ENCODE peak calls at places on chromosomes 12 and 14, in five cellular contexts. Z is adrenal gland, A is HepG2, M is ovary, P is testis. V is an unnamed sample.

GRCh38 chr12:95116773-95117172 is 43.4 kb upstream of the NR2C1 start:
- DNase-seq in Z (no peak), A (no peak), M (no peak), P (no peak), V (no peak)

GRCh38 chr12:1373887-1374286 is 220.5 kb downstream of the FBXL14 start:
- DNase-seq in Z (no peak), A (no peak), M (no peak), P (no peak), V (no peak)

GRCh38 chr12:107598906-107599305 is 86.7 kb upstream of the PWP1 start:
- DNase-seq in Z (no peak), A (no peak), M (no peak), P (no peak), V (no peak)

GRCh38 chr14:83085725-83086124 is 1552.1 kb upstream of the SEL1L start:
- DNase-seq in Z (no peak), A (no peak), M (no peak), P (no peak), V (no peak)

GRCh38 chr14:98189521-98189920 is 1082.5 kb downstream of the BCL11B start:
- DNase-seq in Z (no peak), A (no peak), M (no peak), P (no peak), V (no peak)

GRCh38 chr12:112852810-112853209 is 54.0 kb upstream of the OAS1 start:
- DNase-seq in Z (no peak), A (no peak), M (no peak), P (no peak), V (no peak)

GRCh38 chr14:70808023-70808401 is 1.3 kb downstream of the MAP3K9 start:
- DNase-seq in Z (no peak), A (peak; percentile 47), M (no peak), P (no peak), V (no peak)

GRCh38 chr14:61322011-61322798 is 826 bp downstream of the PRKCH start:
- DNase-seq in Z (peak; percentile 29), A (no peak), M (peak; percentile 22), P (no peak), V (peak; percentile 75)

GRCh38 chr14:69828879-69829278 is 31.8 kb upstream of the SLC10A1 start:
- DNase-seq in Z (no peak), A (no peak), M (no peak), P (no peak), V (no peak)

GRCh38 chr12:9334026-9334692 is 126.0 kb upstream of the PZP start:
- DNase-seq in Z (no peak), A (peak; percentile 27), M (no peak), P (no peak), V (no peak)

GRCh38 chr12:107749094-107749493 is 11.8 kb downstream of the PRDM4 start:
- DNase-seq in Z (no peak), A (no peak), M (no peak), P (no peak), V (no peak)

GRCh38 chr12:148676-149416 is 65.1 kb downstream of the SLC6A12 start:
- DNase-seq in Z (no peak), A (no peak), M (no peak), P (no peak), V (no peak)

DNA sequence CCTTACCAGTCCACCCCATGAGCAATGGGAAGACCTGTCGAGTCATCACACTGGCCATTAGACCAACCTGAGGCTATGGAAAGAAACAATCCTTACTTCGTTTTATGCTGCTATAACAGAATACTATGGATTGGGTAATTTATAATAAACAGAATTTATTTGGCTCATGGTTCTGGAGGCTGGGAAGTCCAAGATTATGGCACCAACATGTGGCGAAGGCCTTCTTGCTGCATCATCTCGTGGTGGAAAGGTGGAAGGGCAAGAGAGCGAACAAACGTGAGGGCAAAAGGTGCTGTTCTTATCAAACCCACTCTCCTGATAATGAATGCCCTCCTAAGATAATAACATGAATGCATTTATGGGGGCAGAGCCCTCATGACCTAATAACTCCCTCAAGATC is 9.6 kb upstream of the SPTB start:
- DNase-seq in Z (no peak), A (no peak), M (no peak), P (no peak), V (no peak)
- H3K27me3 ChIP-seq in Z (peaks cover 9% of the 10 kb centered on the region), A (no peaks in the 10 kb centered on the region), M (no peaks in the 10 kb centered on the region), P (no peaks in the 10 kb centered on the region), V (peaks cover 6% of the 10 kb centered on the region)

GRCh38 chr14:87816421-87816820 is 176.6 kb downstream of the GALC start:
- DNase-seq in Z (no peak), A (no peak), M (no peak), P (no peak), V (no peak)
- TF ChIP-seq POLR2A in Z (no peak), A (no peak), M (no peak), P (no peak), V (no peak)

GRCh38 chr12:123889000-123889399 is 83.6 kb downstream of the CCDC92 start:
- DNase-seq in Z (no peak), A (no peak), M (no peak), P (no peak), V (no peak)
- H3K27me3 ChIP-seq in Z (peaks cover 6% of the 10 kb centered on the region), A (peaks cover 81% of the 10 kb centered on the region), M (no peaks in the 10 kb centered on the region), P (no peaks in the 10 kb centered on the region), V (no peaks in the 10 kb centered on the region)

DNA sequence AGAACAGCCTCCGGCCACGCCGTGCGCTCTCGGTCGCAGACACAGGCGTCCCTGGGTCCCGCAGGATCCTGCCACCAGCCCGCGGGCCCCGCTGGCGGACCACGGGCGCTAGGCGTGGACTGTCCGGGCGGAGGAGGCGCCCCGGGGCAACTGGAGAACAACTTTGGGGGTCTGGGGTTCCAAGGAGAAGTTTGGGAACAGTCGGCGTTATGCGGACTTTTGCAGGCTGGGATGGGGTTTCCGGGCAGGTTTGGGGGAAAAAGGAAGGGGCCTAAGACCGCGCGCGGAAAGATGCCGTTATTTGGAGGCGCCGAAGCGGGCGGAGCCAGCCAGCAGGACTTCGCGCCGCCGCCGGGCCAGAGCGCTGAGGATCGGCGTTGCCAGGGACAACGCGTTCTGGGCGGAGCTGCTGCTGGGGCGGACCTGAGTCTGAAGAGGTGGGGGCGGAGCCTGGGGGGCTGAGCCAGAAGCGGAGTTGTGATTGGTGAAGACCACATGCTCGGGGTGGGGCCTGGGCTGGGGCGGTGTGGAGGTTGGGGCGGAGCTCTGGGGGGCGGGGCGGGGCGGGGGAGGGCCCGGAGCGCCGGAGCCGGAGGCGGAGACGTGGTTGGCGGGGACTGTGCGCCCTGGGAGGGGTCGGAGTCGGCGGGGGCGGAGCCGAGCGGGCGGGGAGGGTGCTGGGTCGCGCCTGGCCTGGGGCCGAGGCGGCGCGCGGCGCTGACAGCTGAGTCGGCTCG is at the start of gene CYP46A1:
- DNase-seq in Z (peak; percentile 100), A (peak; percentile 94), M (peak; percentile 100), P (peak; percentile 100), V (peak; percentile 100)
- TF ChIP-seq POLR2A in Z (no peak), A (peak; percentile 54), M (peak; percentile 41), P (no peak), V (no peak)

DNA sequence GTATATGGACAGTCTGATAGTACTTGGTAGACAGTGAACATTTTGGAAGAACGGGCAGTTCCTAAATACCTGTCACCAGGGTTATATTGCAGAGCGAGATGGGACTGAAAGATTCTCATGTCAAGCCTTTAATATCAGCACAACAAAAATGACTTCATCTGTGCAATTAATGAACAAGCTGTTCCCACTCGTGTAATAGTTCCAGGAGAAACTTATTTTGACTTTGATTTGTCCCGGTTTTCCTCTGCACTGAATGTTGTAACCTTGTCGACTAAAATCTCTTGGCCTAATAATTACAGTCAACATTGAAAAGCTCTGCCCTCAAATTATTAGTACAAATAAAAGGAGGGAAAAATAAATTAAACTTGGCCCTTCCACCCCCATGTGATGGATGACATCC is 79.5 kb downstream of the WASHC3 start:
- DNase-seq in Z (no peak), A (no peak), M (no peak), P (no peak), V (no peak)
- H3K27me3 ChIP-seq in Z (no peaks in the 10 kb centered on the region), A (peaks cover 4% of the 10 kb centered on the region), M (no peaks in the 10 kb centered on the region), P (no peaks in the 10 kb centered on the region), V (no peaks in the 10 kb centered on the region)

DNA sequence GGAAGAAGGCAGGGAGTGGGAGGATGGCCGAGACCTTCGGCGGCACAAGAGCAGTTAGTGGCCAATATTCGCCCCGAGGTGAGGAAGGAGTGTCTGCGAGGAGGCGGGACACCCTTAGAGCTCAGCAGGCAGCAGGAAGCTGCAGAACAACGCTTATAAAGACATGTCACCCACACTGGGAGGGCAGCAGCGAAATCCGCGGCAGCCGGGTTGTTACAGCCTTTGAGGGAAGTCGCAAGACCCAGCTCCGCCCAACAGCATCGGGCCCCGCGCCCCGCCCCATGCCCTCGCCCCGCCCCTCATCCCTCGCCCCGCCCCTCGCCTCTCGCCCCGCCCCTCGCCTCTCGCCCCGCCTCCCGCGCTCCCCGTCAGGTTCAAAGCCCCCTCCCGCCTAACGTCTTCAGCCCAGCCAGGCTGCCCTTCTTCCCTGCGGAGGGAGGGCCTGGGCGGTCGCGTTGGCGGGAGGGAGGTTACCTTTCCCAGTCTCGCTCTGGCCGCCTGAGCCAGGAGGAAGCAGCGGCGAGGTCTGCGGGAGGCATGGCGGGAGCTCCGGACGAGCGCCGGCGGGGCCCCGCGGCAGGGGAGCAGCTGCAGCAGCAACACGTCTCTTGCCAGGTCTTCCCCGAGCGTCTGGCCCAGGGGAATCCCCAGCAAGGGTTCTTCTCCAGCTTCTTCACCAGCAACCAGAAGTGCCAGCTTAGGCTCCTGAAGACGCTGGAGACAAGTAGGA is at the start of gene ATP23:
- DNase-seq in Z (peak; percentile 94), A (peak; percentile 84), M (peak; percentile 94), P (peak; percentile 93), V (peak; percentile 96)
- TF ChIP-seq POLR2A in Z (peak; percentile 96), A (peak; percentile 90), M (peak; percentile 87), P (peak; percentile 79), V (peak; percentile 58)

GRCh38 chr14:54104746-54105145 is 148.1 kb upstream of the BMP4 start:
- DNase-seq in Z (no peak), A (no peak), M (no peak), P (no peak), V (no peak)
- H3K27me3 ChIP-seq in Z (no peaks in the 10 kb centered on the region), A (no peaks in the 10 kb centered on the region), M (no peaks in the 10 kb centered on the region), P (no peaks in the 10 kb centered on the region), V (no peaks in the 10 kb centered on the region)

GRCh38 chr12:48750769-48751356 is 34.4 kb upstream of the CCNT1 start:
- DNase-seq in Z (no peak), A (no peak), M (no peak), P (no peak), V (no peak)
- TF ChIP-seq POLR2A in Z (no peak), A (no peak), M (no peak), P (no peak), V (no peak)

DNA sequence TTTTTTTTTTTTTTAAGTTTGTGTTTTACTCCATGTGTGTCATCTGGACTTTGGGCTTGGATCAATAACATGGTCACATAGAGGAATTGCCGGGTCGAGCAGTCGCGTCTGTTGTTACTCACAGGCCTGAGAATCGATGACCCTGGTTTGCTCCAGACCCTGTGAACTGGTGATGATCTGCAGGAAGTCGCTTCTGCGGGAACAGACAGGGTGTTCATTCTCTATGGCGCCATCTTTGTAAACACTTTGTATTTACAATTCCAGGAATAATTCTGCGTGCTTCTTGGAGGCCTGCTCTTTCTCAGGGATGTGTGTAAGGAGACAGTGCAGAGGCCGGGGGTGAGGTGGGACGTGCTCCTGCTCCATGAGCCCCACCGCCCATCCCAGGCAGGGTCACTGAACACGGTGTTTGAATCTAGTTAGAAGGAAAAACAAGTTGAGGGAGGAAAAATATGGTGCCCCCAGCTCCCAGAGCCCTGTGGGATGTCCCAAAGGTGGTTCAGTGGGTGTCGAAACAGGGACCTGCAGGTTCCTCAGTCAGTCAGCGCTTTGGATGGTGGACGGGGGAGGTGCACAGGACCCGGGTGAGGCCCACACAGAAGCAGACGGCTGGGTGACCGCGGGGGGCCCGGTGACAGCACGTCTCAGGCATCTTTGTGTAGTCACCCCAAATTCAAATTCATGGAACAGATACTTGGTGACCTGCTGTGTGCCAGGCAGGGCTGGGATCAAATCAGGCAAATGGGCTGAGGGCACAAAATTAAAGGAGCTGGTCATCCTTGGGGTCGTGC is 58.8 kb downstream of the ADGRD1 start:
- DNase-seq in Z (no peak), A (peak; percentile 98), M (no peak), P (no peak), V (no peak)
- H3K27me3 ChIP-seq in Z (no peaks in the 10 kb centered on the region), A (no peaks in the 10 kb centered on the region), M (no peaks in the 10 kb centered on the region), P (no peaks in the 10 kb centered on the region), V (no peaks in the 10 kb centered on the region)

GRCh38 chr14:94548999-94549985 is 11.9 kb upstream of the SERPINA4 start:
- DNase-seq in Z (peak; percentile 59), A (peak; percentile 56), M (peak; percentile 78), P (peak; percentile 88), V (no peak)
- TF ChIP-seq POLR2A in Z (no peak), A (no peak), M (no peak), P (no peak), V (no peak)

V was measured in sigmoid colon.